ENCODE peak calls at places on chromosomes 3 and 15, in eight cellular contexts. A is H9; J is GM23248; E is mucosa of descending colon; W is CD4-positive, alpha-beta memory T cell; F is lower lobe of right lung; O is A673; N is heart left ventricle. H is an unnamed sample.

GRCh38 chr15:52326758-52327157 is 31.2 kb upstream of the MYO5C start:
- DNase-seq in A (no peak), J (peak; percentile 71), E (no peak), W (no peak), F (no peak), O (no peak), N (no peak), H (no peak)

GRCh38 chr3:68819361-68819760 is 113.0 kb downstream of the TAFA4 start:
- DNase-seq in A (no peak), J (no peak), E (no peak), W (no peak), F (no peak), O (no peak), N (no peak), H (no peak)

GRCh38 chr15:71374607-71375352 is 259.5 kb downstream of the THSD4 start:
- DNase-seq in A (no peak), J (peak; percentile 79), E (no peak), W (no peak), F (no peak), O (no peak), N (no peak), H (no peak)

GRCh38 chr3:46228259-46229222 is 13.7 kb upstream of the CCR3 start:
- DNase-seq in A (no peak), J (peak; percentile 84), E (no peak), W (peak; percentile 11), F (no peak), O (no peak), N (no peak), H (no peak)

GRCh38 chr15:68528891-68529290 is 49.9 kb upstream of the CORO2B start:
- DNase-seq in A (no peak), J (no peak), E (no peak), W (no peak), F (no peak), O (peak; percentile 21), N (no peak), H (no peak)

GRCh38 chr15:79172801-79173460 is 82.4 kb upstream of the RASGRF1 start:
- DNase-seq in A (peak; percentile 24), J (no peak), E (no peak), W (no peak), F (no peak), O (no peak), N (peak; percentile 39), H (no peak)

GRCh38 chr3:134079111-134079531 is 49.4 kb upstream of the SLCO2A1 start:
- DNase-seq in A (no peak), J (peak; percentile 86), E (no peak), W (no peak), F (no peak), O (no peak), N (no peak), H (no peak)

GRCh38 chr3:126352476-126353454 is 4.4 kb downstream of the KLF15 start:
- DNase-seq in A (no peak), J (peak; percentile 23), E (peak; percentile 37), W (no peak), F (peak; percentile 70), O (no peak), N (peak; percentile 64), H (peak; percentile 66)

GRCh38 chr3:142987080-142987700 is 14.2 kb upstream of the U2SURP start:
- DNase-seq in A (no peak), J (peak; percentile 61), E (no peak), W (peak; percentile 51), F (no peak), O (peak; percentile 60), N (no peak), H (no peak)

GRCh38 chr3:50620846-50621245 is 3.9 kb downstream of the MAPKAPK3 start:
- DNase-seq in A (no peak), J (peak; percentile 63), E (no peak), W (no peak), F (peak; percentile 53), O (no peak), N (no peak), H (no peak)
- H3K4me1 ChIP-seq in A (peaks cover 3% of the 10 kb centered on the region), J (peaks cover 39% of the 10 kb centered on the region), E (peaks cover 31% of the 10 kb centered on the region), W (peaks cover 87% of the 10 kb centered on the region), F (peaks cover 83% of the 10 kb centered on the region), O (peaks cover 6% of the 10 kb centered on the region), N (peaks cover 84% of the 10 kb centered on the region), H (peaks cover 73% of the 10 kb centered on the region)

DNA sequence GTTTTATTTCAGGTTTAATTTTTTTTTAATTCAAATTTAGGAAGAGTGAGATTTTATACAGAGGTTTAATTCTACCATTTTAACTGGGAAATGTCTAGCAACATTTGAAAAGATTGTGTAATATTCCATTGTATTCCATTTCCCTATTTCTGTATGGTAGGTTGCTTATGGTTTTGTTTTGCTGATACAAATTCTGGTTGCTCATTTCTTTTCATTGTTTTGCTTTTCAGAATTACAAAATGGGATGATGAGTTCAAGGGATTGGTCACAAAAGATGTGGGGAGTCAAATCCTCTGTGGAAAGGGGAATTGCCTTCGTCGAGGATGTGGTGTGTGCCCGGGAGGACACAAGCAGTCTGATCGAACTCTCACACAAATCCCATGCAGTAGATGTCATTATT is 18.3 kb downstream of the SLCO3A1 start:
- DNase-seq in A (no peak), J (no peak), E (no peak), W (no peak), F (no peak), O (no peak), N (no peak), H (no peak)
- H3K4me1 ChIP-seq in A (peaks cover 2% of the 10 kb centered on the region), J (peaks cover 16% of the 10 kb centered on the region), E (peaks cover 12% of the 10 kb centered on the region), W (peaks cover 61% of the 10 kb centered on the region), F (peaks cover 52% of the 10 kb centered on the region), O (no peaks in the 10 kb centered on the region), N (peaks cover 23% of the 10 kb centered on the region), H (peaks cover 22% of the 10 kb centered on the region)

DNA sequence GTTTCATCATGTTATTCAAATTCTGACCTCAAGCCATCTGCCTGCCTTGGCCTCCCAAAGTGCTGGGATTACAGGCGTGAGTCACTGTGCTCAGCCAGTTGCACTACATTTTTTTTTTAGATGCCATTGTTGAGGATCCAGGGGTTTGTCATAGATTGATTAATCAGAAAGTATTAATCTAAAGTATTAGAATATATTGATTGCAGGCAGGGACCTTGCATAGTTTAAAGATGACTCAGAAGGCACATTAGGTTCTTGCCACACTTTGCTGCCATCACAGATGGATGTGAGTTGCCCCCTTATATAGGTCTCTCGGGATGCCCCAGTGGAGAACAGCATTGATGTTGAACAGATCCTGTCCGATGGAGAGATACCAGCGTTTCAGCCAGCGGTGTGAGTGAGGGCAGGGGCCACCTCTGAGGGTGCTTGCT is 41.1 kb downstream of the IGF1R start:
- DNase-seq in A (no peak), J (peak; percentile 75), E (no peak), W (no peak), F (no peak), O (no peak), N (no peak), H (no peak)
- H3K4me1 ChIP-seq in A (peaks cover 24% of the 10 kb centered on the region), J (peaks cover 34% of the 10 kb centered on the region), E (peaks cover 10% of the 10 kb centered on the region), W (no peaks in the 10 kb centered on the region), F (peaks cover 52% of the 10 kb centered on the region), O (peaks cover 7% of the 10 kb centered on the region), N (peaks cover 58% of the 10 kb centered on the region), H (peaks cover 8% of the 10 kb centered on the region)

GRCh38 chr15:73695773-73696640 is 11.8 kb downstream of the CD276 start:
- DNase-seq in A (no peak), J (no peak), E (no peak), W (no peak), F (no peak), O (no peak), N (no peak), H (no peak)
- H3K4me1 ChIP-seq in A (peaks cover 9% of the 10 kb centered on the region), J (peaks cover 44% of the 10 kb centered on the region), E (peaks cover 7% of the 10 kb centered on the region), W (peaks cover 24% of the 10 kb centered on the region), F (peaks cover 55% of the 10 kb centered on the region), O (peaks cover 37% of the 10 kb centered on the region), N (peaks cover 56% of the 10 kb centered on the region), H (peaks cover 41% of the 10 kb centered on the region)

GRCh38 chr3:178949896-178950295 is 121.7 kb downstream of the ZMAT3 start:
- DNase-seq in A (no peak), J (peak; percentile 9), E (no peak), W (no peak), F (no peak), O (no peak), N (no peak), H (no peak)
- H3K4me1 ChIP-seq in A (no peaks in the 10 kb centered on the region), J (no peaks in the 10 kb centered on the region), E (no peaks in the 10 kb centered on the region), W (no peaks in the 10 kb centered on the region), F (no peaks in the 10 kb centered on the region), O (no peaks in the 10 kb centered on the region), N (no peaks in the 10 kb centered on the region), H (no peaks in the 10 kb centered on the region)